ENCODE peak calls at places on chromosome 4, in four cellular contexts. K, U, H and X are unnamed samples.
A peak's percentile ranks its signal among the peaks of the same experiment; 100 is the strongest.

GRCh38 chr4:98716796-98717195 is 58.4 kb upstream of the TSPAN5 start:
- DNase-seq in K (no peak), U (no peak), H (no peak), X (no peak)

GRCh38 chr4:20840648-20841190 is 140.5 kb downstream of the PACRGL start:
- DNase-seq in K (no peak), U (no peak), H (no peak), X (no peak)

GRCh38 chr4:41204400-41204978 is 9.9 kb downstream of the APBB2 start:
- DNase-seq in K (peak; percentile 30), U (no peak), H (no peak), X (no peak)

GRCh38 chr4:103032575-103032974 is 13.1 kb upstream of the SLC9B1 start:
- DNase-seq in K (peak; percentile 52), U (no peak), H (peak; percentile 63), X (peak; percentile 46)

GRCh38 chr4:80202190-80202711 is 4.9 kb downstream of the PRDM8 start:
- DNase-seq in K (no peak), U (no peak), H (no peak), X (no peak)

GRCh38 chr4:138290803-138291202 is 48.7 kb upstream of the SLC7A11 start:
- DNase-seq in K (no peak), U (no peak), H (no peak), X (no peak)

GRCh38 chr4:138248058-138248457 is 5.9 kb upstream of the SLC7A11 start:
- DNase-seq in K (no peak), U (no peak), H (no peak), X (no peak)

GRCh38 chr4:15781427-15782095 is 3.4 kb downstream of the CD38 start:
- DNase-seq in K (no peak), U (peak; percentile 68), H (no peak), X (no peak)

GRCh38 chr4:128796934-128797333 is 12.6 kb upstream of the JADE1 start:
- DNase-seq in K (no peak), U (no peak), H (no peak), X (no peak)

GRCh38 chr4:155889036-155889793 is 14.3 kb upstream of the TDO2 start:
- DNase-seq in K (no peak), U (peak; percentile 58), H (no peak), X (no peak)

GRCh38 chr4:4694812-4695211 is 153.0 kb upstream of the STX18 start:
- DNase-seq in K (peak; percentile 16), U (no peak), H (no peak), X (no peak)

GRCh38 chr4:4693755-4694295 is 152.0 kb upstream of the STX18 start:
- DNase-seq in K (no peak), U (no peak), H (no peak), X (no peak)

GRCh38 chr4:4694296-4694772 is 152.5 kb upstream of the STX18 start:
- DNase-seq in K (peak; percentile 92), U (no peak), H (peak; percentile 21), X (peak; percentile 37)

GRCh38 chr4:4695497-4695896 is 153.6 kb upstream of the STX18 start:
- DNase-seq in K (no peak), U (no peak), H (no peak), X (no peak)

GRCh38 chr4:4693258-4693657 is 151.4 kb upstream of the STX18 start:
- DNase-seq in K (peak; percentile 66), U (peak; percentile 31), H (no peak), X (no peak)
- TF ChIP-seq BRCA1 in K (no peak), U (no peak), H (no peak), X (no peak)

GRCh38 chr4:99817310-99817885 is 771 bp downstream of the DAPP1 start:
- DNase-seq in K (no peak), U (no peak), H (no peak), X (no peak)
- H3K27ac ChIP-seq in K (no peak overlapping the region), U (peak overlapping the region; percentile 85), H (no peak overlapping the region), X (no peak overlapping the region)

GRCh38 chr4:6771229-6771671 is 11.3 kb upstream of the KIAA0232 start:
- DNase-seq in K (no peak), U (no peak), H (no peak), X (no peak)

GRCh38 chr4:6773616-6774540 is 8.6 kb upstream of the KIAA0232 start:
- DNase-seq in K (peak; percentile 90), U (no peak), H (no peak), X (no peak)

GRCh38 chr4:6770581-6771228 is 11.8 kb upstream of the KIAA0232 start:
- DNase-seq in K (no peak), U (no peak), H (no peak), X (no peak)

GRCh38 chr4:6772223-6772928 is 10.2 kb upstream of the KIAA0232 start:
- DNase-seq in K (no peak), U (no peak), H (no peak), X (no peak)

GRCh38 chr4:6773106-6773505 is 9.4 kb upstream of the KIAA0232 start:
- DNase-seq in K (no peak), U (no peak), H (no peak), X (no peak)
- TF ChIP-seq BRCA1 in K (no peak), U (no peak), H (no peak), X (no peak)

GRCh38 chr4:142348489-142349076 is 497.5 kb downstream of the INPP4B start:
- DNase-seq in K (no peak), U (no peak), H (no peak), X (no peak)
- H3K27ac ChIP-seq in K (no peak overlapping the region), U (no peak overlapping the region), H (no peak overlapping the region), X (no peak overlapping the region)

GRCh38 chr4:74111990-74112389 is 13.0 kb upstream of the CXCL2 start:
- DNase-seq in K (no peak), U (no peak), H (no peak), X (no peak)

GRCh38 chr4:74114234-74114633 is 15.2 kb upstream of the CXCL2 start:
- DNase-seq in K (no peak), U (no peak), H (no peak), X (no peak)

GRCh38 chr4:74110670-74111069 is 11.7 kb upstream of the CXCL2 start:
- DNase-seq in K (no peak), U (no peak), H (no peak), X (no peak)

GRCh38 chr4:74111576-74111975 is 12.6 kb upstream of the CXCL2 start:
- DNase-seq in K (no peak), U (no peak), H (no peak), X (no peak)

GRCh38 chr4:74112399-74113090 is 13.6 kb upstream of the CXCL2 start:
- DNase-seq in K (no peak), U (no peak), H (no peak), X (no peak)
- TF ChIP-seq BRCA1 in K (no peak), U (no peak), H (no peak), X (no peak)

GRCh38 chr4:121216438-121216837 is 52.3 kb upstream of the TNIP3 start:
- DNase-seq in K (no peak), U (no peak), H (no peak), X (no peak)
- H3K27ac ChIP-seq in K (no peak overlapping the region), U (no peak overlapping the region), H (no peak overlapping the region), X (no peak overlapping the region)

DNA sequence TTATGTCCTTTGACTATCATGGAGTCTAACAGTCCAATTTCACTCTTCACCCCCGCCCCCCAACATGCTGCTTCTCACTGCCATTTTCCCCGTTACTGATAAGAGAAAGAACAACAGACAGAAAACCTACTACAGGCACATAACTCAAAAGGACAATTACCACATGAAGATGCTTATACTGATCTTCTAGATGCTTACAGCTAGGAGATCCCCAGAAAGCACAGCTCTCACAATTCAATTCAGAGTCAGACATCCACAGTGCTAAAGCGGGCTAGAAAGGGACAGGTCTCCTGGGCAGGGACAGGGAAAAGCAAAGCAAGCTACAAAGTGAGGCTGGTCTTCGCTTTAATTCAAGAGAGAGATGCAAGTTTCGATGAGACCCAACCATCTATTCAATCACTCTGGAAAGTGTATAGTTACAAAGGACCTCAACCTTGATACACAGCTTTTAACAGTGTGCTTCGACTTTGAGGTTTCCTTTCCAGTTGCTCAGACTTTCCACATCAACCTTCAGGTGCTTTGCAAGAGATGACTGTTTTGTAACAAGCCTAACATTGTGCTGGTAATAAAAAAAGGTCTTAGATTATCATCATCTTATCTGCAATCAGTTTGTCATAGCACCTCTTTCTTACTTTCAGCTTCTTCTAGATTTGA is 60.9 kb downstream of the LEF1 start:
- DNase-seq in K (no peak), U (no peak), H (no peak), X (peak; percentile 49)
- TF ChIP-seq BRCA1 in K (no peak), U (no peak), H (no peak), X (no peak)